ENCODE peak calls at places on chromosomes 13 and 19, in six cellular contexts. T, C, I, X, K and L are unnamed samples. For H3K36me3, the result is how much of the 10 kb centered on the place peaks cover.

GRCh38 chr13:28037399-28037798 is 48.9 kb upstream of the URAD start:
- DNase-seq in C (peak), I (no peak), X (no peak), T (no peak), K (no peak), L (no peak)

GRCh38 chr13:99055286-99056073 is 77.6 kb upstream of the DOCK9 start:
- DNase-seq in X (no peak), I (peak), T (no peak), C (no peak), K (no peak), L (no peak)

GRCh38 chr13:45337803-45338202 is 3.2 kb downstream of the TPT1 start:
- DNase-seq in T (no peak), K (no peak), X (no peak), I (no peak), C (no peak), L (no peak)

GRCh38 chr19:43798546-43799409 is 3.5 kb downstream of the LYPD5 start:
- DNase-seq in I (peak), T (no peak), K (peak), C (peak), X (no peak), L (no peak)

GRCh38 chr13:76622336-76623045 is 263.7 kb downstream of the KCTD12 start:
- DNase-seq in K (no peak), T (no peak), I (no peak), X (peak), C (no peak), L (no peak)

GRCh38 chr19:45150180-45150579 is 10.6 kb downstream of the NKPD1 start:
- DNase-seq in C (no peak), X (no peak), K (no peak), I (no peak), T (no peak), L (no peak)

GRCh38 chr19:49949735-49950589 is 11.0 kb downstream of the SIGLEC11 start:
- DNase-seq in I (no peak), X (no peak), T (no peak), C (no peak), K (peak), L (no peak)

GRCh38 chr13:98535501-98536357 is 41.2 kb downstream of the STK24 start:
- DNase-seq in X (no peak), T (no peak), K (no peak), C (no peak), I (no peak), L (no peak)

GRCh38 chr13:38697628-38698333 is 10.9 kb downstream of the FREM2 start:
- DNase-seq in T (no peak), I (peak), K (no peak), X (no peak), C (no peak), L (no peak)

GRCh38 chr19:50794074-50794777 is 4.0 kb downstream of the ACP4 start:
- DNase-seq in I (no peak), T (no peak), C (no peak), K (peak), X (no peak), L (no peak)

GRCh38 chr19:58511353-58512208 is at the start of gene SLC27A5:
- DNase-seq in T (no peak), C (no peak), K (no peak), X (no peak), I (no peak), L (no peak)

GRCh38 chr13:96082640-96083039 is 7.3 kb upstream of the HS6ST3 start:
- DNase-seq in T (no peak), C (no peak), K (no peak), I (no peak), X (no peak), L (no peak)

GRCh38 chr13:97653741-97654140 is 219.8 kb downstream of the RAP2A start:
- DNase-seq in C (no peak), T (no peak), X (no peak), K (no peak), I (no peak), L (no peak)

GRCh38 chr19:8445488-8446001 is 770 bp downstream of the HNRNPM start:
- DNase-seq in C (no peak), T (no peak), X (peak), K (peak), I (peak), L (no peak)

GRCh38 chr19:47446534-47447469 is 24.9 kb downstream of the SLC8A2 start:
- DNase-seq in I (peak), K (no peak), T (no peak), C (peak), X (no peak), L (no peak)

GRCh38 chr13:112729408-112729807 is 39.6 kb downstream of the ATP11A start:
- DNase-seq in I (no peak), K (no peak), C (no peak), X (peak), T (no peak), L (no peak)

GRCh38 chr13:30835442-30835841 is 70.6 kb upstream of the MEDAG start:
- DNase-seq in K (no peak), T (no peak), C (no peak), I (no peak), X (no peak), L (no peak)

DNA sequence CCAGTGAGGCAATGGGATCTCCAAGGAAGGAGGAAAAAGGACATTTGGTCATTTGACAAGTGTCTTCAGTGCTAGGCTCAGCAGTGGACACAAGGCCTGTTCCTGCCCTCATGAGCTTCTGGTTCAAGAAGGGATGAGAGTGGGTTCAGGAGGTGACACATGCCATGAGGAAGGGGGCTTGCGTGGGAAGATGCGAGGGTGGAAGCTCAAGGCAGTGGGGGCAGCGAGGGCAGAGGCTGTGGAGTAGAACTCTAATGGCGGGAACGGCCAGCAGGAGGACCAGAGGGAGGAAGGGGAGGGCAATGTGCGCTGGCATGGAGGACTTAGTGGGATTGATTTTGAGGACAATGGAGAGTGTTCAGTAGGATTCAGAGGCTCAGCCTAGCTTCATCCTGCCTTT is 3.3 kb downstream of the PIK3R2 start:
- DNase-seq in T (no peak), K (no peak), X (no peak), C (no peak), I (no peak), L (no peak)
- H3K4me3 ChIP-seq in T (no peak), K (no peak), X (peak), C (no peak), I (no peak), L (no peak)

DNA sequence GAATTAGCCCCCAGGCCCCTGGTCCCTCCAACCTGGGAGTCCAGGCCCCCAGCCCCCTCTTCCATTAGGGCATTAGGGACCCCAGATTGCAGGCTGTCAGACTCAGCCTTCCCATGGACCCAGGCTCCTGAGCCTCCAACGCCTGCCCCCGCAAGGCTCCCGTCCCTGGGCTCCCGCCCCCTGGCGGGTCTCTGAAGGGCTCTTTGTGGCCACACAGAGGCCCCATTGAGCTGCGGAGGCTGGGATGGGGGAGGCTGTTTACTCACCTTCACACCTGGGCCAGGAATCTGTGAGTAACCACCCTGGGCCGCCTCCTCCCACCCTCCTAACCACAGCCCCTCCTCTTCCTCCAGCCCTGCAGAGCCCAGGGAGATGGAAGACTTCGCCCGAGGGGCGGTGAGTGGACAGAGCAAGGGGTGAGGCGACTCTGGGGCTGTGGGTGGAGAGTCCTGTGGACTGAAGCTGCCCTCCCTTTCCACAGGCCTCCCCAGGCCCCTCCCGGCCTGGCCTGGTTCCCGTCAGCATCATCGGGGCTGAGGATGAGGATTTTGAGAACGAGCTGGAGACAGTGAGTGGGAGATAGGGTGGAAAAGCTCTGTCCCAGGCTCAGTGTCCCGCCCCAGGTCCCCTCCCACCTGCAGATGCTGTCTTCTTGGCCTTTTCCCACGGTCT is 4.9 kb downstream of the ARHGEF1 start:
- DNase-seq in K (peak), T (no peak), X (no peak), C (peak), I (peak), L (peak)
- TF ChIP-seq CTCF in K (no peak), T (no peak), X (no peak), C (peak), I (peak), L (no peak)

DNA sequence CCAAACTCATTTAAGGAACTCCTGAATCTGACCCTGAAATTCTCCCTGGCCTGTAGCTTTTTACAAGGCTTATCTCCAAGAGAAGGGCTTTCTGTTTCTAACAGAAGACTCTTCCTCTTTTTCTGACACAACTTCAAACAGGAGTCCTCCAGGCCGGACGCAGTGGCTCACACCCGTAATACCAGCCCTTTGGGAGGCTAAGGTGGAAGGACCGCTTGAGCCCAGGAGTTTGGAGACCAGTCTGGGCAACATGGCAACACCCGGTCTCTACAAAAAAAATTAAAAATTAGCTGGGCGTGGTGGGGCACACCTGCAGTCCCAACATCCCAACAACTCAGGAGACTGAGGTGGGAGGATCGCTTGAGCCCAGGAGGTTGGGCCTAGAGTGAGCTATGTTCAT is 41.8 kb downstream of the CARS2 start:
- DNase-seq in T (no peak), I (no peak), X (no peak), C (no peak), K (no peak), L (no peak)
- H3K36me3 ChIP-seq in T (under half), I (under half), X (half or more), C (half or more), K (under half), L (under half)

DNA sequence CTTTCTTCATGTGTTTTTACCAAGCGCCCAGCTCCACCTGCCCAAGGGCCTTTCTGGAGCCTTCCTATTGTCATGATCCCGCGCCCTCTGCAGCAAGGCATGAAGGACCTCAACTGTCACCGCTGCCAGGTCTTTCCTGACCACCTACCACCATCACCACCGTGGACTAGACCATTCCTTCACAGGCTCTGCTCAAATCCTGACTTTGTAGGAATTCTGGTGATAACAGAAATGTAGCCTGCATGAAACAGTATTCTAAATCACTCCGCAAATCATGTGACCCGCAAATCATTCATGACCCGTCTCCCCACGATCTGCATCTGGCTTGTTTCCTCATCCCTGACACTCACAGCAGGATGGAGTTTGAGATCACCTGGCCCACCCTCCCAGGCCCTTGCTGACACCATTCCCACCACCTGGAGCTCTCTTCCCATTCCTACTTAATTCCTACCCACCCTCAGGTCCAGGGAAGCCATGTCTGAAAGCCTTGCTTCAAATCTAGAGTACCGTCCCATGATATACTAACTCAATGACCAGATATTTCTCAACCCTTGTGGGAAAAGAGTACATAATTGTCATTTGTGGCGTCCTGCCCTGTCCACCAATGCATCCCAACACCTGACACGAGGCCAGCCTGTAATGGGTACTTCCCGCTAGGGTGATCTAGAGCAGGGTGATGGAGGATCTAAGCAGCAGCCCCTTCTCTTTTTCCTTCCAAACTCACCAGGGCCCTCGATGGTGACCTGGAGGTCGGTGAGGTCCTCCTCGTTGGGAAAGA is 1.3 kb downstream of the UBE2S start:
- DNase-seq in K (no peak), X (peak), I (no peak), C (no peak), T (no peak), L (no peak)
- H3K4me3 ChIP-seq in K (peak), X (peak), I (peak), C (peak), T (peak), L (peak)